ENCODE peak calls at places on chromosomes 16 and 17, in nine cellular contexts. C is HCT116, P is WTC11, G is K562, M is A549, R is HepG2, V is GM12878, A is NB4, D is H1. F is an unnamed sample.

GRCh38 chr17:78263063-78263735 is 31.8 kb downstream of the TMEM235 start:
- DNase-seq in C (no peak), P (no peak), G (peak), M (no peak), R (peak), V (no peak), A (no peak), D (peak), F (peak)

GRCh38 chr17:79841369-79842135 is 2.3 kb upstream of the CBX4 start:
- DNase-seq in C (no peak), P (peak), G (no peak), M (no peak), R (no peak), V (no peak), A (peak), D (peak), F (no peak)

GRCh38 chr17:10197721-10198508 is 491 bp downstream of the GAS7 start:
- DNase-seq in C (no peak), P (peak), G (no peak), M (no peak), R (no peak), V (no peak), A (peak), D (no peak), F (no peak)

GRCh38 chr17:12789976-12790805 is 893 bp downstream of the ARHGAP44 start:
- DNase-seq in C (no peak), P (peak), G (peak), M (no peak), R (no peak), V (no peak), A (no peak), D (peak), F (no peak)

GRCh38 chr17:2084129-2084765 is 29.3 kb downstream of the HIC1 start:
- DNase-seq in C (no peak), P (no peak), G (peak), M (peak), R (no peak), V (no peak), A (no peak), D (no peak), F (peak)

GRCh38 chr16:68790130-68790761 is 53.1 kb upstream of the TANGO6 start:
- DNase-seq in C (no peak), P (peak), G (no peak), M (peak), R (peak), V (no peak), A (peak), D (no peak), F (no peak)

GRCh38 chr16:89172901-89173628 is 1.5 kb downstream of the CDH15 start:
- DNase-seq in C (no peak), P (no peak), G (no peak), M (no peak), R (no peak), V (no peak), A (no peak), D (no peak), F (no peak)

GRCh38 chr16:79169239-79169638 is 431.3 kb downstream of the MAF start:
- DNase-seq in C (no peak), P (peak), G (no peak), M (no peak), R (no peak), V (no peak), A (peak), D (no peak), F (no peak)

GRCh38 chr17:68011199-68011665 is 15.0 kb upstream of the C17orf58 start:
- DNase-seq in C (no peak), P (peak), G (peak), M (peak), R (peak), V (no peak), A (peak), D (peak), F (peak)

DNA sequence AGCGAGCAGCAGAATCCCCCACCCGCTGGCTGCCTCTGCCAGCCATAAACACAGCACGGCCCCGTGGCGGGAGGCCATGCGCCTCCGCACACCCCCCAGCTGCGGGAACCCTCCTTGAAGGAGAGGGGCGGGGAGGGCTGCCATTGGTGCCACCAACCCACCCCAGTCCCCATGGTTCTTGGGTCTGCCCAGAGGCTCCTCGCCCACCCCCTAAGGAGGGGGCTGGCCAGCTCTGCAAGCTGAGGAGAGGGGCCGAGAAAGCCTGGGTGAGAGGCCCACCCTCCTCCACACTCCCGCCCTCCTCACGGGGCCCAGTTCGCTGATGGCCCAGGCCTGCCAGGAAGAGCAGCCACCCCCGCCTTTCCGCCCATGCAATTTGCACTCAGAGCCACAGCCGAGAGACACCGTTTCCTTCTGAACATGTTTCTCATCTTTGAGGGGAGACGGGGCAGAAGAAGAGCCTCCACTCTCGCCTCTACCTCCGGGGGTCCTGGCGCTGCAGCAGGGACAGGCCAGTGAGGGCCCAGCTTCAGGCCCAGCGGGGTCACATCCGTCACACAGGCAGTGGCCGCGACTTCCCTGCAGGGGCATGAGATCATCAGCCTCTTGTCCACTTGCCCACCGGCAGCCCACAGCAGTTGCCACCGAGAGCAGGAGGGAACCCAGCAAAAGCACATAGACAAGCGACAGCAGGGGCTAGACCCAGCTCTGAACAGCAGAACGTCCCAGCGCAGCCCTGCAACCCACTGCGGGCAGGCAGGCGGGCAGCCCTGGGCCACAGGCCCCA is 23.0 kb downstream of the KATNB1 start:
- DNase-seq in C (no peak), P (no peak), G (no peak), M (no peak), R (no peak), V (no peak), A (no peak), D (peak), F (no peak)
- TF ChIP-seq MAX in C (no peak), P (no peak), G (no peak), M (no peak), R (no peak), V (no peak), A (no peak), D (no peak), F (no peak)

DNA sequence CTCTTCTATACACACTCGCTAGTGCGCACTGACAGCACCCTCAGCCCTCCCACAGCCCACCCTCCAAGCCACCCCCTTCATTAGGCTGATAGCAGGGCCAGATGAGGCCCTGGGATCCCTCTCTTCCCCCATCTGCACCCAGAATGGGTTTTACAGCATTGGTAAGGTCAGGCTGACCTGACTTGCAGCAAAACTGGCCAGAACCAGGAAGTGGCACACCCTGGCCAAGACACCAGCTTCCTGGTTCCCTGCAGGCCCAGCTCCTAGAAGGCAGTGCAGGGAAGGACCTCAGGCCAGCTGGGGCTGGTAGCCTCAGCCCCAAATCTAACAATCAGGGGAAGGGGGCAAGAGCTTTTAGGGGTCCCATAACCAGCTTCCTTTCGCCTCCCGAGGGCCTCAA is 50.0 kb upstream of the MRPS23 start:
- DNase-seq in C (no peak), P (no peak), G (no peak), M (peak), R (no peak), V (no peak), A (peak), D (no peak), F (no peak)
- TF ChIP-seq MAX in C (no peak), P (no peak), G (no peak), M (no peak), R (no peak), V (no peak), A (peak), D (no peak), F (no peak)

DNA sequence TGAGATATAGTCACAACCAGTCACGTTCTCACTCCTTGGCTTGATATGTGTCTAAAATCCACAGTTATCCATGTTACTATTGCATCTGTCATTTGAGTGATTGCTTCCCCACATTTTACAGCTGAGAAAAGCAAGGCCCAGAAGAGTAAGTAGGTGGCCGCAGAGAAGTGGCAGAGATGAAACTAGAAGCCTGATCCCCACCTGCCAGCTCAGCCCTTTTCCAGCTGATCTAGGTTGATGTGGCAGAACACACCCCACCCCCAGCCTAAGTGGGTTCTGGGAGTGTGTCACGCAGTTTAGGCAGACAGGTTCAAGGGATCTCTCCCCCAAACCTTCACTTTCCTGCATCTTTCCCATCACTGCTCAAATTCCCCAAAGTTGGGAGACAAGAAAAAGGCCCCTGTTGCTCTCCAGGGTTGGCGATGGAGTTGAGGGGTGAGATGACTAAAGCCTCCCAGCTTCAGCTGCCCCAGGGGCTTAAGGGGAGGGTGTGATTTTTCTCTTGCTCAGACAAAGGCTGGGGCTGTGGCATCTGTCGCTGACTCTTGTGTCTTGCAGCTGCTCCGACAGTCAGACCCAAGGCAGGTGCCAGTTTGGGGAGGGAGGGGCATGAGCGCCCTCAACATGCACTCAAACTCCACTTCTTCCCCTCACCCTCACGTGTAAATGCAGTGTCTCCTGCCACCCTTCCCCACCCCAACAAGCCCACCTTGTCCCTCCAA is 48.9 kb upstream of the LHX1 start:
- DNase-seq in C (no peak), P (no peak), G (no peak), M (no peak), R (no peak), V (no peak), A (no peak), D (no peak), F (no peak)
- TF ChIP-seq MAX in C (no peak), P (no peak), G (no peak), M (no peak), R (no peak), V (no peak), A (no peak), D (no peak), F (no peak)

GRCh38 chr17:69173118-69173517 is 31.4 kb upstream of the ABCA6 start:
- DNase-seq in C (no peak), P (no peak), G (no peak), M (no peak), R (no peak), V (no peak), A (no peak), D (no peak), F (no peak)

GRCh38 chr17:69170377-69170776 is 28.7 kb upstream of the ABCA6 start:
- DNase-seq in C (no peak), P (no peak), G (no peak), M (no peak), R (no peak), V (no peak), A (peak), D (no peak), F (peak)

GRCh38 chr17:69179227-69179952 is 37.7 kb upstream of the ABCA6 start:
- DNase-seq in C (no peak), P (no peak), G (no peak), M (peak), R (no peak), V (no peak), A (peak), D (no peak), F (no peak)

GRCh38 chr17:69175262-69175811 is 33.6 kb upstream of the ABCA6 start:
- DNase-seq in C (no peak), P (no peak), G (no peak), M (no peak), R (no peak), V (no peak), A (no peak), D (no peak), F (no peak)

GRCh38 chr17:69175812-69176517 is 34.3 kb upstream of the ABCA6 start:
- DNase-seq in C (peak), P (no peak), G (no peak), M (peak), R (peak), V (no peak), A (peak), D (no peak), F (peak)
- TF ChIP-seq MAX in C (peak), P (no peak), G (no peak), M (peak), R (no peak), V (no peak), A (no peak), D (no peak), F (no peak)

DNA sequence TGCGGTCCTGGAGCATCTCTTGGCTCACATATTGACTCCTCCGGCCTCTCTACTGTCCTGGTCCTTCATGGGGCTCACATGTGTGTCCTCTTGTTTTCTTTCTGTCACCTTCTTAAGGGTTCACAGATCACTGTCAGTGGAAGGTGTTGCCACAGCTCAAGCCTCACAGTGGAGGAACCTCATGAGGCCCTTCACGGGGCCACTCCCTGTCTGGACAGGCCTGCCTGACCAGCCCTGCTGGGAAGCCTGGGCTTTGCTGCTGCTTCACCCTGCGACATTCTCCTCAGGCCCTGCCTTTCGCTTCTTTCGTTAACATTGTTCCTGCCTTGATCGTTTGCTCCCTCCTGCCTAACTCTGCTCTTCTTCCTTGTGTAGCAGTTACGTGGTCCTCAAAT is 56.0 kb downstream of the WDR45B start:
- DNase-seq in C (no peak), P (no peak), G (no peak), M (no peak), R (peak), V (no peak), A (peak), D (no peak), F (no peak)
- TF ChIP-seq MAX in C (no peak), P (no peak), G (no peak), M (no peak), R (peak), V (no peak), A (no peak), D (no peak), F (no peak)

DNA sequence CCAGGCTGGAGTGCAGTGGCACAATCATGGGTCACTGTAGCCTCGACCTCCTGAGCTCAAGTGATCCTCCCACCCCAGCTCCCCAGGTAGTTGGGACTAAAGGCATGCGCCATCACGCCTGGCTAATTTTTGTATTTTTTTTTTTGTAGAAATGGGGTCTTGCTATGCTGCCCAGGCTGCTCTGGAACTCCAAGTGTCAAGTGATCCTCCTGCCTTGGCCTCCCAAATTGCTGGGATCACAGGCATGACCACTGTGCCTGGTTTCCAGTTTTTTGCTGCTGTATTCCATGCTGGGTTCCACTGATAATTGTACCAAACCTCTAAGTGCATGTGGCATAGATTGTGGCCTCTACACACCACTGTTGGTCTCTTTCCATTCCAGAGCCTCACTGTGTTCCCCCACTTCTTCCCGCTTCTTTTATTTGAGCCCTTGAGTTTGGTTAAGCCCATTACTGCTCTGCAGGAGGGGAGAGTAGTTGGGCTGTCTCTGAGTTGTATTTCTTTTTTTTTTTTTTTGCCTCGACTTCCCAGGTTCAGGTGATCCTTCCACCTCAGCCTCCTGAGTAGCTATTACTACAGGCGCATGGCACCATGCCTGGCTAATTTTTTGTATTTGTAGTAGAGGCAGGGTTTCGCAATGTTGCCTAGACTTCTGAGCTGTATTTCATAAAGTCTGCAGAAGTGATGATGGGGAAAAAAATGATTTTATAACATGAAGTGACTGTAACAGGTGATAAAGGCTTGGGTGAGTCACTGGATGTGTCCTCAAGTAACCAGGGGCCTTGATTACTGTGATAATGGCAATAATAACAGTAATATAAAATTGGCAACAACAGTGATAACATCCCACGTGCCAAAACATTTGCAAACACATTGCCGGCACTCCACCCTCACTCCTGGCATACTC is 30.0 kb downstream of the EEF2K start:
- DNase-seq in C (no peak), P (no peak), G (no peak), M (no peak), R (no peak), V (no peak), A (peak), D (no peak), F (peak)
- TF ChIP-seq MAX in C (no peak), P (no peak), G (no peak), M (no peak), R (no peak), V (no peak), A (no peak), D (no peak), F (no peak)

GRCh38 chr17:27290916-27291598 is 2.9 kb upstream of the WSB1 start:
- DNase-seq in C (no peak), P (no peak), G (no peak), M (no peak), R (peak), V (no peak), A (no peak), D (no peak), F (no peak)

GRCh38 chr17:27288183-27288582 is 5.7 kb upstream of the WSB1 start:
- DNase-seq in C (no peak), P (no peak), G (no peak), M (no peak), R (no peak), V (no peak), A (no peak), D (no peak), F (no peak)

GRCh38 chr17:27293359-27293897 is 486 bp upstream of the WSB1 start:
- DNase-seq in C (no peak), P (no peak), G (peak), M (no peak), R (no peak), V (no peak), A (no peak), D (no peak), F (no peak)

GRCh38 chr17:27293898-27294688 is at the start of gene WSB1:
- DNase-seq in C (peak), P (peak), G (peak), M (peak), R (peak), V (peak), A (peak), D (peak), F (peak)

GRCh38 chr17:27289856-27290255 is 4.1 kb upstream of the WSB1 start:
- DNase-seq in C (no peak), P (no peak), G (no peak), M (no peak), R (no peak), V (no peak), A (no peak), D (no peak), F (no peak)
- TF ChIP-seq MAX in C (no peak), P (no peak), G (no peak), M (no peak), R (no peak), V (no peak), A (no peak), D (no peak), F (no peak)

GRCh38 chr17:49383048-49383447 is 21.0 kb upstream of the ZNF652 start:
- DNase-seq in C (no peak), P (no peak), G (no peak), M (no peak), R (no peak), V (no peak), A (no peak), D (no peak), F (no peak)
- TF ChIP-seq MAX in C (no peak), P (no peak), G (no peak), M (no peak), R (no peak), V (no peak), A (no peak), D (no peak), F (no peak)